ENCODE peak calls at places on chromosomes 5 and 9, in nine cellular contexts. Z is kidney tubule cell; T is DMS153; U is HFF-Myc; S is stimulated activated CD4-positive, alpha-beta T cell treated with anti-CD3 and anti-CD28 coated beads, TNF-alpha, amount 100 ng/mL, for 24 hours; H is A549; E is activated naive CD4-positive, alpha-beta T cell treated with anti-CD3 and anti-CD28 coated beads, Interleukin-2, amount 10 ng/mL, durations not matched to agents 7 days and 5 days; I is tibial nerve; M is effector memory CD8-positive, alpha-beta T cell. B is an unnamed sample.

GRCh38 chr5:41416336-41416735 is 94.1 kb downstream of the PLCXD3 start:
- DNase-seq in Z (no peak), T (no peak), U (no peak), S (no peak), H (no peak), E (no peak), I (no peak), M (no peak), B (no peak)

GRCh38 chr9:83670381-83670780 is 37.4 kb downstream of the UBQLN1 start:
- DNase-seq in Z (no peak), T (no peak), U (no peak), S (no peak), H (no peak), E (no peak), I (no peak), M (no peak), B (no peak)

GRCh38 chr9:35481347-35481975 is 8.4 kb upstream of the RUSC2 start:
- DNase-seq in Z (peak; percentile 73), T (no peak), U (peak; percentile 51), S (no peak), H (peak; percentile 75), E (peak; percentile 56), I (no peak), M (no peak), B (peak; percentile 91)

GRCh38 chr5:133704411-133704810 is 92.1 kb upstream of the FSTL4 start:
- DNase-seq in Z (no peak), T (no peak), U (no peak), S (no peak), H (no peak), E (no peak), I (no peak), M (no peak), B (no peak)

GRCh38 chr5:113250341-113250953 is 184.3 kb downstream of the TSSK1B start:
- DNase-seq in Z (no peak), T (no peak), U (peak; percentile 85), S (no peak), H (no peak), E (no peak), I (peak; percentile 42), M (no peak), B (no peak)

GRCh38 chr5:98750693-98751092 is 22.8 kb upstream of the RGMB start:
- DNase-seq in Z (peak; percentile 42), T (no peak), U (no peak), S (no peak), H (no peak), E (no peak), I (no peak), M (no peak), B (peak; percentile 42)

GRCh38 chr9:111940697-111941096 is 44.1 kb downstream of the UGCG start:
- DNase-seq in Z (peak; percentile 69), T (no peak), U (no peak), S (no peak), H (no peak), E (no peak), I (no peak), M (no peak), B (no peak)

GRCh38 chr9:2854617-2855016 is 10.7 kb upstream of the PUM3 start:
- DNase-seq in Z (no peak), T (no peak), U (no peak), S (no peak), H (no peak), E (no peak), I (no peak), M (no peak), B (no peak)

GRCh38 chr5:103271570-103272289 is 13.2 kb downstream of the MACIR start:
- DNase-seq in Z (no peak), T (no peak), U (no peak), S (no peak), H (no peak), E (no peak), I (no peak), M (no peak), B (no peak)

GRCh38 chr5:140365941-140366340 is 5.9 kb downstream of the SLC4A9 start:
- DNase-seq in Z (no peak), T (no peak), U (no peak), S (no peak), H (no peak), E (no peak), I (no peak), M (no peak), B (no peak)

GRCh38 chr5:147040856-147041255 is 162.3 kb upstream of the PPP2R2B start:
- DNase-seq in Z (no peak), T (no peak), U (no peak), S (no peak), H (no peak), E (no peak), I (no peak), M (no peak), B (no peak)

GRCh38 chr5:122110990-122111389 is 18.4 kb upstream of the ZNF474 start:
- DNase-seq in Z (no peak), T (no peak), U (no peak), S (no peak), H (no peak), E (no peak), I (no peak), M (no peak), B (no peak)

GRCh38 chr9:98611986-98612505 is 96.7 kb downstream of the GABBR2 start:
- DNase-seq in Z (no peak), T (no peak), U (no peak), S (no peak), H (no peak), E (no peak), I (no peak), M (no peak), B (no peak)

GRCh38 chr5:149635394-149635793 is 54.1 kb downstream of the ARHGEF37 start:
- DNase-seq in Z (peak; percentile 61), T (no peak), U (no peak), S (no peak), H (no peak), E (no peak), I (no peak), M (no peak), B (no peak)

GRCh38 chr9:4738866-4739586 is 2.0 kb downstream of the AK3 start:
- DNase-seq in Z (no peak), T (no peak), U (no peak), S (no peak), H (no peak), E (no peak), I (no peak), M (no peak), B (no peak)

GRCh38 chr5:179287071-179287470 is 58.2 kb downstream of the ADAMTS2 start:
- DNase-seq in Z (no peak), T (no peak), U (no peak), S (no peak), H (no peak), E (no peak), I (no peak), M (no peak), B (no peak)

GRCh38 chr9:84857224-84857623 is 187.7 kb downstream of the NTRK2 start:
- DNase-seq in Z (no peak), T (no peak), U (no peak), S (no peak), H (no peak), E (no peak), I (no peak), M (no peak), B (no peak)

GRCh38 chr9:77864096-77864889 is 167.3 kb downstream of the GNAQ start:
- DNase-seq in Z (no peak), T (no peak), U (no peak), S (no peak), H (no peak), E (no peak), I (no peak), M (no peak), B (peak; percentile 98)

GRCh38 chr9:2725126-2725525 is 7.8 kb downstream of the KCNV2 start:
- DNase-seq in Z (peak; percentile 79), T (no peak), U (no peak), S (no peak), H (no peak), E (no peak), I (no peak), M (no peak), B (no peak)

GRCh38 chr5:112957970-112958773 is 18.4 kb upstream of the DCP2 start:
- DNase-seq in Z (peak; percentile 89), T (no peak), U (peak; percentile 95), S (no peak), H (peak; percentile 81), E (no peak), I (no peak), M (no peak), B (peak; percentile 40)

GRCh38 chr9:26243722-26244121 is 565.5 kb upstream of the TUSC1 start:
- DNase-seq in Z (peak; percentile 69), T (no peak), U (no peak), S (no peak), H (no peak), E (no peak), I (no peak), M (no peak), B (no peak)

GRCh38 chr5:95285406-95285761 is 490 bp upstream of the MCTP1 start:
- DNase-seq in Z (peak; percentile 21), T (no peak), U (no peak), S (no peak), H (no peak), E (no peak), I (no peak), M (no peak), B (peak; percentile 12)

GRCh38 chr5:113212244-113212920 is 222.4 kb downstream of the TSSK1B start:
- DNase-seq in Z (peak; percentile 75), T (no peak), U (no peak), S (no peak), H (no peak), E (no peak), I (no peak), M (no peak), B (peak; percentile 43)